ENCODE peak calls at places on chromosomes 12 and 14, in five cellular contexts. O is lower leg skin, A is memory B cell, H is ACHN, T is left ventricle myocardium inferior. N is an unnamed sample.

GRCh38 chr14:33315721-33316120 is 377.0 kb downstream of the NPAS3 start:
- DNase-seq in O (no peak), A (no peak), H (no peak), T (no peak), N (no peak)

GRCh38 chr12:131471946-131472732 is 238.8 kb upstream of the SFSWAP start:
- DNase-seq in O (peak), A (no peak), H (no peak), T (no peak), N (no peak)

GRCh38 chr14:73143003-73143402 is 6.7 kb downstream of the PSEN1 start:
- DNase-seq in O (peak), A (no peak), H (no peak), T (no peak), N (no peak)

GRCh38 chr14:71538949-71539659 is 393.1 kb upstream of the RGS6 start:
- DNase-seq in O (no peak), A (no peak), H (no peak), T (no peak), N (no peak)

GRCh38 chr14:22767323-22767589 is 768 bp downstream of the OXA1L start:
- DNase-seq in O (no peak), A (no peak), H (no peak), T (no peak), N (no peak)

GRCh38 chr12:121803861-121804416 is at the start of gene SETD1B:
- DNase-seq in O (peak), A (peak), H (peak), T (peak), N (peak)

GRCh38 chr14:61491224-61491623 is 169.8 kb downstream of the PRKCH start:
- DNase-seq in O (no peak), A (no peak), H (no peak), T (no peak), N (no peak)

GRCh38 chr12:19220205-19220604 is 90.7 kb downstream of the PLEKHA5 start:
- DNase-seq in O (no peak), A (no peak), H (no peak), T (no peak), N (no peak)

GRCh38 chr12:68223067-68223747 is 2.4 kb downstream of the IL26 start:
- DNase-seq in O (peak), A (peak), H (peak), T (peak), N (peak)

GRCh38 chr14:67187210-67187609 is 2.0 kb upstream of the GARIN2 start:
- DNase-seq in O (no peak), A (no peak), H (peak), T (no peak), N (no peak)

GRCh38 chr14:50524071-50524470 is 8.3 kb downstream of the MAP4K5 start:
- DNase-seq in O (no peak), A (no peak), H (no peak), T (no peak), N (no peak)

GRCh38 chr12:131035268-131035681 is 81.6 kb downstream of the ADGRD1 start:
- DNase-seq in O (no peak), A (no peak), H (no peak), T (no peak), N (no peak)

GRCh38 chr14:104799657-104800599 is 973 bp upstream of the ZBTB42 start:
- DNase-seq in O (peak), A (peak), H (peak), T (peak), N (peak)

GRCh38 chr12:106917503-106917902 is 38.2 kb upstream of the TMEM263 start:
- DNase-seq in O (no peak), A (no peak), H (no peak), T (no peak), N (no peak)

GRCh38 chr12:71157601-71158233 is at the start of gene TSPAN8:
- DNase-seq in O (no peak), A (no peak), H (peak), T (no peak), N (no peak)

GRCh38 chr14:64279719-64280668 is 14.2 kb downstream of the ESR2 start:
- DNase-seq in O (no peak), A (no peak), H (no peak), T (no peak), N (no peak)

GRCh38 chr14:61512508-61512907 is 182.8 kb upstream of the HIF1A start:
- DNase-seq in O (no peak), A (no peak), H (no peak), T (no peak), N (no peak)

GRCh38 chr14:63713765-63714164 is 14.1 kb downstream of the SGPP1 start:
- DNase-seq in O (no peak), A (no peak), H (no peak), T (no peak), N (no peak)

GRCh38 chr12:71338933-71339332 is 100.7 kb upstream of the LGR5 start:
- DNase-seq in O (no peak), A (no peak), H (no peak), T (no peak), N (no peak)

GRCh38 chr12:28121899-28122655 is 68.2 kb upstream of the CCDC91 start:
- DNase-seq in O (no peak), A (no peak), H (no peak), T (no peak), N (no peak)

GRCh38 chr12:56107242-56107641 is 2.9 kb downstream of the PA2G4 start:
- DNase-seq in O (no peak), A (no peak), H (no peak), T (no peak), N (no peak)